ENCODE peak calls at places on chromosomes 11 and 22, in four cellular contexts. A is adipocyte, Q is thoracic aorta, S is GM23248. R is an unnamed sample. For H3K27me3 and H3K36me3, the result is how much of the 10 kb centered on the place peaks cover.

GRCh38 chr11:117610901-117611300 is 186.1 kb downstream of the DSCAML1 start:
- DNase-seq in S (no peak), A (no peak), Q (no peak), R (no peak)

GRCh38 chr11:63904743-63905142 is 12.2 kb downstream of the RCOR2 start:
- DNase-seq in Q (no peak), S (no peak), A (no peak), R (no peak)

GRCh38 chr11:70063121-70063520 is 15.0 kb upstream of the ANO1 start:
- DNase-seq in Q (no peak), A (no peak), S (no peak), R (no peak)

GRCh38 chr11:27196040-27196897 is 155.7 kb downstream of the BBOX1 start:
- DNase-seq in Q (no peak), A (no peak), S (no peak), R (no peak)

GRCh38 chr11:95066721-95067041 is at the start of gene SRSF8:
- DNase-seq in A (no peak), S (no peak), Q (no peak), R (no peak)

GRCh38 chr22:50469377-50470305 is 5.2 kb downstream of the SBF1 start:
- DNase-seq in Q (no peak), S (peak), A (no peak), R (peak)

GRCh38 chr11:65439331-65440181 is 17.0 kb downstream of the NEAT1 start:
- DNase-seq in Q (no peak), S (peak), A (peak), R (no peak)

GRCh38 chr22:29219881-29220670 is 14.4 kb downstream of the EMID1 start:
- DNase-seq in S (no peak), A (no peak), Q (no peak), R (peak)

GRCh38 chr11:83105167-83105566 is 33.5 kb upstream of the RAB30 start:
- DNase-seq in Q (no peak), S (no peak), A (no peak), R (no peak)

GRCh38 chr11:27514076-27514475 is 7.5 kb upstream of the LIN7C start:
- DNase-seq in A (no peak), Q (no peak), S (no peak), R (no peak)

GRCh38 chr11:75140269-75141138 is 10.4 kb upstream of the SLCO2B1 start:
- DNase-seq in Q (no peak), S (peak), A (peak), R (peak)

GRCh38 chr11:104968365-104968855 is at the start of gene CASP4:
- DNase-seq in Q (peak), S (peak), A (peak), R (no peak)

GRCh38 chr11:8642226-8642625 is 40.2 kb downstream of the TRIM66 start:
- DNase-seq in S (no peak), Q (no peak), A (no peak), R (no peak)

GRCh38 chr11:26753738-26754504 is 32.1 kb upstream of the SLC5A12 start:
- DNase-seq in Q (peak), A (peak), S (peak), R (peak)

GRCh38 chr22:50470491-50470890 is 4.3 kb downstream of the SBF1 start:
- DNase-seq in S (no peak), A (no peak), Q (no peak), R (no peak)

GRCh38 chr22:45238431-45239377 is 2.0 kb downstream of the KIAA0930 start:
- DNase-seq in Q (no peak), A (no peak), S (no peak), R (peak)

GRCh38 chr11:96234866-96235441 is 108.0 kb downstream of the MAML2 start:
- DNase-seq in S (peak), A (no peak), Q (no peak), R (no peak)

GRCh38 chr22:26952654-26953379 is 295.4 kb downstream of the MIAT start:
- DNase-seq in A (no peak), Q (no peak), S (no peak), R (peak)

GRCh38 chr22:49724030-49724892 is 103.4 kb downstream of the BRD1 start:
- DNase-seq in S (no peak), A (no peak), Q (no peak), R (peak)

GRCh38 chr11:68441466-68442230 is 18.9 kb upstream of the PPP6R3 start:
- DNase-seq in A (peak), S (peak), Q (no peak), R (peak)

GRCh38 chr22:39920134-39920743 is 19.4 kb downstream of the GRAP2 start:
- DNase-seq in S (no peak), Q (no peak), A (no peak), R (no peak)

GRCh38 chr22:43144949-43145348 is 1.8 kb upstream of the MCAT start:
- DNase-seq in A (no peak), S (no peak), Q (no peak), R (no peak)

GRCh38 chr11:10414659-10415058 is 40.4 kb upstream of the AMPD3 start:
- DNase-seq in Q (no peak), S (peak), A (no peak), R (no peak)

GRCh38 chr11:60875856-60876485 is 8.6 kb downstream of the ZP1 start:
- DNase-seq in S (no peak), Q (no peak), A (no peak), R (no peak)

GRCh38 chr11:69422645-69423044 is 58.8 kb upstream of the LINC01488 start:
- DNase-seq in S (no peak), Q (no peak), A (no peak), R (peak)

GRCh38 chr11:72573380-72573949 is 100.8 kb downstream of the PDE2A start:
- DNase-seq in Q (no peak), S (peak), A (peak), R (peak)

GRCh38 chr22:27525711-27526110 is 275.8 kb downstream of the MN1 start:
- DNase-seq in S (no peak), A (no peak), Q (no peak), R (no peak)

GRCh38 chr22:19632671-19633148 is 81.6 kb upstream of the SEPTIN5 start:
- DNase-seq in Q (no peak), A (no peak), S (peak), R (peak)

GRCh38 chr11:99446400-99446799 is 425.7 kb downstream of the CNTN5 start:
- DNase-seq in Q (no peak), S (no peak), A (no peak), R (no peak)

GRCh38 chr11:69274531-69275016 is 19.4 kb upstream of the MYEOV start:
- DNase-seq in A (no peak), S (no peak), Q (no peak), R (no peak)

GRCh38 chr11:39571081-39571480 is 1888.4 kb downstream of the LRRC4C start:
- DNase-seq in A (no peak), S (no peak), Q (no peak), R (no peak)

GRCh38 chr11:12600829-12601228 is 73.4 kb upstream of the TEAD1 start:
- DNase-seq in S (no peak), A (no peak), Q (no peak), R (no peak)

GRCh38 chr11:128720522-128720985 is 26.7 kb downstream of the FLI1 start:
- DNase-seq in S (no peak), Q (no peak), A (no peak), R (peak)

DNA sequence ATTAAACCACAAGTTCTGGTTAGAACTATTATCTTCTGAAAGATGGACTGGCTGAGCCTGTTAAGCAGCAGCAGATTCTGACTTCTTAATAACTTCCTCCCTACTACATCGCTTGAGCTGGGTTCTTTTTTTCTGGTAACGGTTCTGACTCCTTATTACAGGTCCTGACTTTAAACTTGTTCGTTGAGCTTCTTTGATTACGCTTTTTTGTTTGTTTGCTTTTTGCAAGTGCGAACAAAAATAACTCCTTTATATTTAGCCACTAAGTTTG is 1.1 kb downstream of the CBL start:
- DNase-seq in A (peak), S (peak), Q (no peak), R (no peak)
- H3K4me3 ChIP-seq in A (peak), S (peak), Q (peak), R (peak)

GRCh38 chr22:36873614-36874308 is 13.0 kb downstream of the NCF4 start:
- DNase-seq in S (peak), A (peak), Q (no peak), R (peak)
- H3K27me3 ChIP-seq in S (under half), A (half or more), Q (under half), R (under half)

DNA sequence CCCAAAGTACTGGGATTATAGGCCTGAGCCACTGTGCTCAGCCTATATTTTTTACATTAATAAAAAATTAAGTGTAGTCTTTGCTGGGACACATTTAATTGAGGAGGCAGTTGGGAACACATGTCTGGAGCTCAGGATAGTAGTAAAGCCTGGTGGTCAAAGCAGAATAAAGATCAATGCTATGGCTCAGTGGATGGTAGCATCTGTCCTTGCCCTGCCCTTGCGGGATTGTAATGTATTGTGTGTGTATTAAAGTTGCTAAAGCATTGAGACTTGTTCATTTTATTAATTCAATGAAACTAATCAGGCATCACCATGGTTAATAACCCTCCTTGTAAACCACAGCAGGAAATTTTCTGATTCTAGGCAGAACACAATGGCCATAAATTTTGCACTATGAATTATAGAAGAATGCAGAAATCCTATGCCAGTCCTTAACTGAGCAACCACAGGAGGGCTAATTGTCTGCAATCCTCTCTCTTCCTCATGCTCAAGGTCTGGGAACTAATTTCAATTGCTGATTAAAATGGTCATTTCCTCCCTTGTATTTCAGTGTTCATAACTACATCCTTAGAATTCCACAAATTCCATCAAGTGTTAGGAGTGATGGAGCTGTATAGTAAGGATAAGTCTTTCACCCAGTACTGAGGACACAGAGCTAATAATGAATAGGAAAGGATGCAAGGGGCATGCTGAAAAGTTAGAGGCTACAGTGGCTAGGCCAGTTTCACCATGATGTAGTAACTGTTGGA is 403.2 kb upstream of the DDI1 start:
- DNase-seq in S (peak), Q (no peak), A (peak), R (peak)
- H3K36me3 ChIP-seq in S (under half), Q (under half), A (under half), R (under half)

GRCh38 chr11:35546317-35546716 is 20.9 kb upstream of the PAMR1 start:
- DNase-seq in Q (no peak), A (no peak), S (no peak), R (no peak)

GRCh38 chr11:35550374-35551036 is 25.1 kb upstream of the PAMR1 start:
- DNase-seq in Q (no peak), A (no peak), S (peak), R (no peak)

GRCh38 chr11:35549787-35550186 is 24.4 kb upstream of the PAMR1 start:
- DNase-seq in Q (no peak), A (peak), S (peak), R (peak)

GRCh38 chr11:35545604-35546003 is 20.2 kb upstream of the PAMR1 start:
- DNase-seq in S (no peak), A (no peak), Q (no peak), R (no peak)

DNA sequence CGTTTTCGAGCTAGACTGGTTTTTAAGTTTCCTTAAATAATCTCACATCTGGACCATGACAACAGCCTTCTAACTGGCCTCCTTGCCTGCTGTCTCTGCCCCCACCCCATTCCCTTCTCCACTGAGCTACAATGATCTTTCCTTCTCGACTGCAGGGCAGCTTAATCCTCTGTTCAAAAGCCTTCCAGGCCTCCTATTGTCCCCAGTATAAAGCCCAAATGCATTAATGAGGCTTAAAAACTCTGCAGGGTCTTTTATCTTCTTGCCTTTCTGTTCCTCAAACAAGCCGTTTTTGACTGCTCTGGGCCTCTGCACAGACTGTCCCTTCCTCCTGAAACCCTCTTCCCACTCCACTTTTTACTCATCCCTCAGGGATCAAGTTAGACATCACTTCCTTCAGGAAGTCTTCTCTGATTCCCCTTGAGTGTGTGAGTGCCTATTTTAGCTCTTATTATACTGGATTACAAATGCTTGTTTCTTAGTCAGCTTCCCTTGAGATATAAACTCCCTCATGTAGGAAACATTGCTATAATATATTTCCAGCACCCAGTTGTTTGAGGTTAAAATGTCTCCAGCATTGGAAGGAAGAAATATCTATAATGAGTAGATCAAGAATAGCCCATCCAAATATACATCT is 23.6 kb upstream of the PAMR1 start:
- DNase-seq in A (no peak), Q (no peak), S (peak), R (peak)
- H3K4me3 ChIP-seq in A (no peak), Q (no peak), S (peak), R (no peak)

DNA sequence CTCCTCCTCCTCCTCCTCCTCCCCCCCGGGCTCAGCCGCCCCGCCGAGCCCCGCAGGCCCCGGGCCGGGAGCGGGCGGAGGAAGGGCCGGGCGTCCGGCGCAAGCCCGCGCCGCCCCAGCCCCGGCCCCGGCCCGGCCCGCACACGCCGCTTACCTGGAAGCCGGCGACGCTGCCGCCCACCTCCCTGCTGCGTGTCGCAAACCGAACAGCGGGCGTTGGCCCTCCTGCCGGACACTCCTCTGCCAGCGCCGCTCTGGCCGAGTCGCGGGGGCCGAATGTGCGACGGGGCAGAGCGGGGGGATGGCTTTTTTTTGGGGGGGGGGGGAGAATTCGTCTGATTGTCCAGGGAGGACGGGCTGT is 1.1 kb downstream of the IGF2 start:
- DNase-seq in Q (no peak), A (peak), S (no peak), R (peak)
- H3K27me3 ChIP-seq in Q (under half), A (under half), S (half or more), R (half or more)

GRCh38 chr11:126262216-126262615 is 6.5 kb downstream of the SRPRA start:
- DNase-seq in Q (no peak), A (no peak), S (no peak), R (no peak)
- H3K36me3 ChIP-seq in Q (under half), A (half or more), S (half or more), R (under half)

GRCh38 chr22:24894220-24894975 is 52.1 kb downstream of the LHFPL7 start:
- DNase-seq in S (peak), Q (peak), A (peak), R (peak)
- H3K4me3 ChIP-seq in S (peak), Q (peak), A (peak), R (no peak)

R was measured in H7.